ENCODE peak calls at places on chromosome 5, in four cellular contexts. G is H1, B is K562, T is HepG2. R is an unnamed sample.

GRCh38 chr5:133523013-133523658 is 89.2 kb downstream of the FSTL4 start:
- DNase-seq in G (no peak), B (no peak), T (no peak), R (no peak)

GRCh38 chr5:82364497-82364896 is 86.3 kb upstream of the RPS23 start:
- DNase-seq in G (no peak), B (no peak), T (no peak), R (no peak)

GRCh38 chr5:9046756-9047481 is 499.0 kb downstream of the SEMA5A start:
- DNase-seq in G (no peak), B (no peak), T (no peak), R (no peak)

GRCh38 chr5:68456756-68457217 is 241.2 kb downstream of the PIK3R1 start:
- DNase-seq in G (no peak), B (peak), T (peak), R (no peak)

GRCh38 chr5:51573835-51574234 is 190.6 kb downstream of the ISL1 start:
- DNase-seq in G (no peak), B (no peak), T (no peak), R (no peak)

GRCh38 chr5:54361683-54362411 is 51.5 kb upstream of the ARL15 start:
- DNase-seq in G (no peak), B (no peak), T (no peak), R (no peak)

GRCh38 chr5:64690417-64691151 is at the start of gene SHISAL2B:
- DNase-seq in G (no peak), B (no peak), T (no peak), R (no peak)

GRCh38 chr5:67294266-67294938 is 97.8 kb upstream of the CD180 start:
- DNase-seq in G (no peak), B (no peak), T (no peak), R (no peak)

GRCh38 chr5:142819292-142819691 is 49.1 kb downstream of the ARHGAP26 start:
- DNase-seq in G (no peak), B (no peak), T (no peak), R (no peak)

GRCh38 chr5:122532035-122532434 is 220.0 kb downstream of the SNCAIP start:
- DNase-seq in G (no peak), B (no peak), T (no peak), R (no peak)

GRCh38 chr5:149941795-149942194 is 2.8 kb downstream of the PDE6A start:
- DNase-seq in G (no peak), B (no peak), T (no peak), R (no peak)

GRCh38 chr5:172598251-172599203 is 42.5 kb upstream of the NEURL1B start:
- DNase-seq in G (no peak), B (no peak), T (no peak), R (no peak)

GRCh38 chr5:27172708-27173107 is 134.3 kb upstream of the CDH9 start:
- DNase-seq in G (no peak), B (no peak), T (no peak), R (no peak)

GRCh38 chr5:158569534-158569933 is 530.2 kb downstream of the EBF1 start:
- DNase-seq in G (no peak), B (no peak), T (no peak), R (no peak)

GRCh38 chr5:77751328-77752023 is 24.7 kb downstream of the TBCA start:
- DNase-seq in G (no peak), B (no peak), T (no peak), R (no peak)

GRCh38 chr5:77631166-77631582 is 7.3 kb downstream of the OTP start:
- DNase-seq in G (no peak), B (no peak), T (no peak), R (no peak)

GRCh38 chr5:88925692-88926490 is 42.9 kb upstream of the MEF2C start:
- DNase-seq in G (no peak), B (no peak), T (no peak), R (no peak)

GRCh38 chr5:181243020-181243520 is 636 bp downstream of the RACK1 start:
- DNase-seq in G (no peak), B (peak), T (no peak), R (no peak)

GRCh38 chr5:178288373-178289368 is 56.1 kb upstream of the PHYKPL start:
- DNase-seq in G (no peak), B (no peak), T (no peak), R (no peak)

DNA sequence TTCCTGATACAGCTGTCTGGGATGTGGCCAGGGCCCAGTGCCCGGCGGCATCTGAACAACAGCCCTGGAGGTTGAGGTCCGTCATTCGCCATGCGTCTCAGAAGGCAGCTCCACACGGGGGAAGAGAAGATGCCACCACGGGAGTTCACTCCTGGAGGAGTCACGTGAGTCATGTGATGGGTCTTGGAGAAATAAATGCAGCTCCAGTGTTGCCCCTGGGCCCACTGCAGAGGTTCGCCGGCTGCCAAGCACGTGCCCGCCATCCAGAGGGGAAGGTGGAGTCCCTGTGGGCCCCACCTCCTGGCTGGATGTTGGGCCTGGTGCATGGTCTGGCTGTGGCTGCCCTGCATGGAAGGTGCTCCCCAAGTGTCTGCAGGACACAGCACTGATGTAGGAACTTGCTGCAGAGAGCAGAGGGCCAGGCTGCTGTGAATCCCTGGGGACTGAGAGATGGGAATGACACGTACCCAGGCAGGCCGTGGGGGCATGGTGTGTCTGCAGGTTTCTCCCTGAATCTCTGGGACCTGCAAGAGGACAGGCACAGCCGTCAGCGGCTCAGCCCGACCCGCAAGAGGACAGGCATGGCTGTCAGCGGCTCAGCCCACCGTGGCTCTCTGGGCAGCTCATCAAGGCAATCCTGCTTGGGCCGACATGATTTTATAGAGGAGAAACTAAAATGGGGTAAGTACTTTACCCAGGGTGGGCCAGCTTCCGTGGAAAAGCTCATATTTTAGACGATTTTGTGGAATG is 418.3 kb upstream of the IRX4 start:
- DNase-seq in G (no peak), B (no peak), T (no peak), R (no peak)
- TF ChIP-seq FOSL1 in G (no peak), B (no peak), T (no peak), R (no peak)

GRCh38 chr5:174581483-174581882 is 142.9 kb upstream of the MSX2 start:
- DNase-seq in G (no peak), B (no peak), T (peak), R (no peak)
- TF ChIP-seq FOSL1 in G (no peak), B (no peak), T (no peak), R (no peak)

DNA sequence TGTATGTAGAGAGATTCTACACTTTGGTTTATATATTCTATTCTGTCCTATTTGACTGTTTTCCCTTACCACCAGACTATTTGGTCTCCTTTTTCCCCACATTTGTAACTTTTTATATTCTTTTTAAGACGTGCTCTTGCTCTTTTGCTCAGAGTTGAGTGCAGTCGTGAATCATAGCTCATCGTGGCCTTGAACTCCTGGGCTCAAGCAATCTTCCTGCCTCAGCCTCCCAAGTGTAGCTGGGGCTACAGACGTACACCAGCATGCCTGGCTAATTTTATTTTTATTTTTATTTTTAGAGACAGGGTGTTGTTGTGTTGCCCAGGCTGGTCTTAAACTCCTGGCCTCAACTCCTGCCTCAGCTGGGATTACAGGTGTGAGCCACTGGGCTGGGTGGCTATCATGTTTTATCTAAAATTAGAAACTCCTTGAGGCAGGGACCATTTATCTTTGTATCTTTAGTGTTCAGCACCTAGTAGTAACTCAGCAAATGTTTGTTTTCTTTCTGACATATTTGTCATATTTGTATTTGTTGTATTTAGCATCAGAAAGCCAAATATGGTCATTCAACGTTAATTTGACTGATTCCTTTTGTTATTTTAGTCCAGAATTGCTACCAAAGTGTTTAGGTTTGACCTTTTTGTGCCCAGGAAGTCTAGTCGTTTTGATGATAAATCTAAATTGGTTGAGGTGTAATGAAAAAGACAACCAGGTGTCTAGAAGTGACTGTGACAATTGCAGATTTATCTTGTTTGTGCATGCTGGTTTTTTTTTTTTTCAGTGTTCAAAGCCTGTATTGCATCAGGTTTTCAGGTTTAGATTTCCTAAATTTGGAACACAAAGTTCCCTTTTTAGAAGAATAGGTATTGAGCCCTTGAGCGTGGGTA is 44.3 kb downstream of the ERBIN start:
- DNase-seq in G (no peak), B (no peak), T (no peak), R (no peak)
- TF ChIP-seq FOSL1 in G (no peak), B (no peak), T (no peak), R (no peak)

DNA sequence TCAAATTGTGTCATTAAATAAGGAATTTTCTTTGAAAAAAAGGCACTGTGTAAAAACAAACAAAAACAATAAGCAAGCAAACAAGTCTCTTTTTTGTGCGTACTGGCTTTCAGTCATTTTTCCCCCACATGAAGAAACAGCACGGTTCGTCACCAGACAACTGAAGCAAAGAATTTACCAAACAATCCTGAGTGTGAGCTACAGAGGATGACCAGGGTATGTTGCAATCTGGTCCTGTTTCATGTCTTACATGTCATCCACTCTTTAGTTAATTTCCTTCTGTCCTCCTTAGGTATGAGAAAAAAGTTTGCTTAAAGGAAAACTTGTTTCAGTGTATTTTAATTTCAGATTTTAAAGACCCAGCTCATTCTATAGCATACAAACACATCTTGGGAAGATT is 1080.7 kb upstream of the NUDT12 start:
- DNase-seq in G (no peak), B (no peak), T (no peak), R (no peak)
- TF ChIP-seq FOSL1 in G (no peak), B (no peak), T (no peak), R (no peak)